ENCODE peak calls at places on chromosomes 4 and X, in nine cellular contexts. I is body of pancreas, E is tibial nerve, O is adrenal gland, R is IMR-90, C is ovary, T is uterus, D is esophagus squamous epithelium, W is heart left ventricle. Q is an unnamed sample. For H3K4me1, the result is how much of the 10 kb centered on the place peaks cover.

GRCh38 chrX:34332336-34332735 is 200.2 kb upstream of the FAM47A start:
- DNase-seq in W (no peak), E (no peak), I (no peak), O (no peak), D (no peak), T (no peak), R (no peak), C (no peak), Q (no peak)

GRCh38 chr4:164876680-164877324 is at the start of gene APELA:
- DNase-seq in I (no peak), D (no peak), W (no peak), R (no peak), T (no peak), E (no peak), O (no peak), C (no peak), Q (no peak)

GRCh38 chr4:134243742-134244713 is 42.4 kb upstream of the PABPC4L start:
- DNase-seq in C (no peak), E (no peak), D (no peak), I (no peak), W (no peak), O (no peak), R (no peak), T (no peak), Q (no peak)

GRCh38 chr4:1039493-1040343 is 28.3 kb downstream of the FGFRL1 start:
- DNase-seq in W (no peak), I (peak), T (peak), O (peak), D (no peak), R (peak), C (peak), E (no peak), Q (no peak)

GRCh38 chrX:1727531-1728027 is 112.7 kb downstream of the ASMT start:
- DNase-seq in D (no peak), C (no peak), E (no peak), T (no peak), R (no peak), I (no peak), W (no peak), O (peak), Q (no peak)

GRCh38 chr4:6020633-6021032 is 2.4 kb upstream of the C4orf50 start:
- DNase-seq in O (no peak), C (no peak), E (no peak), I (no peak), W (no peak), T (no peak), D (no peak), R (no peak), Q (no peak)

GRCh38 chrX:17376381-17377046 is 1.5 kb downstream of the NHS start:
- DNase-seq in O (peak), E (no peak), W (no peak), I (no peak), C (peak), T (peak), D (no peak), R (no peak), Q (no peak)

GRCh38 chr4:130632731-130633604 is 1537.0 kb downstream of the C4orf33 start:
- DNase-seq in O (no peak), E (no peak), W (peak), T (no peak), C (no peak), R (no peak), I (no peak), D (no peak), Q (no peak)

GRCh38 chrX:19625612-19626011 is 110.3 kb upstream of the MAP3K15 start:
- DNase-seq in R (no peak), E (no peak), W (peak), D (no peak), T (no peak), O (no peak), C (no peak), I (no peak), Q (no peak)

GRCh38 chr4:8188085-8188484 is 11.0 kb upstream of the SH3TC1 start:
- DNase-seq in C (no peak), T (no peak), E (no peak), I (no peak), O (no peak), D (no peak), R (no peak), W (no peak), Q (no peak)

GRCh38 chr4:179750374-179750773 is 2308.1 kb upstream of the AGA start:
- DNase-seq in O (no peak), T (no peak), W (no peak), C (no peak), D (no peak), E (no peak), R (peak), I (no peak), Q (no peak)

GRCh38 chrX:100931218-100931924 is 2.7 kb upstream of the XKRX start:
- DNase-seq in E (no peak), W (no peak), I (no peak), D (no peak), R (no peak), O (no peak), T (no peak), C (no peak), Q (no peak)

GRCh38 chr4:47686294-47686872 is 151.5 kb downstream of the CORIN start:
- DNase-seq in R (peak), W (peak), E (no peak), C (no peak), D (no peak), T (peak), I (peak), O (peak), Q (peak)

GRCh38 chr4:101367201-101367600 is 19.9 kb upstream of the PPP3CA start:
- DNase-seq in I (no peak), O (no peak), E (no peak), D (no peak), W (no peak), R (peak), C (no peak), T (no peak), Q (no peak)

GRCh38 chrX:50161143-50161542 is 39.7 kb downstream of the AKAP4 start:
- DNase-seq in R (peak), D (no peak), E (no peak), C (no peak), O (no peak), I (no peak), T (no peak), W (no peak), Q (no peak)

GRCh38 chr4:140653718-140654515 is 85.2 kb upstream of the UCP1 start:
- DNase-seq in D (no peak), O (peak), R (peak), E (no peak), C (no peak), I (no peak), T (no peak), W (no peak), Q (no peak)

GRCh38 chr4:180909279-180909678 is 1333.9 kb upstream of the TENM3 start:
- DNase-seq in C (no peak), R (peak), T (no peak), W (no peak), O (no peak), E (no peak), D (no peak), I (no peak), Q (no peak)

GRCh38 chr4:39591290-39591689 is 47.4 kb downstream of the SMIM14 start:
- DNase-seq in T (no peak), R (peak), O (no peak), C (no peak), I (peak), D (no peak), W (no peak), E (no peak), Q (no peak)

GRCh38 chrX:538311-538710 is 92.3 kb upstream of the SHOX start:
- DNase-seq in O (no peak), E (no peak), R (no peak), W (no peak), T (no peak), C (no peak), I (no peak), D (no peak), Q (no peak)

GRCh38 chr4:110132822-110133719 is 65.3 kb downstream of the ELOVL6 start:
- DNase-seq in T (no peak), I (no peak), D (no peak), R (no peak), W (no peak), C (no peak), O (no peak), E (no peak), Q (no peak)

GRCh38 chr4:187157380-187157958 is 433.8 kb upstream of the FAT1 start:
- DNase-seq in O (no peak), E (no peak), I (no peak), R (no peak), T (no peak), W (no peak), D (no peak), C (no peak), Q (no peak)

GRCh38 chrX:19577181-19577810 is 62.0 kb upstream of the MAP3K15 start:
- DNase-seq in T (no peak), O (peak), E (no peak), I (no peak), C (no peak), W (no peak), R (no peak), D (no peak), Q (no peak)

GRCh38 chr4:64781737-64782326 is 372.6 kb upstream of the TECRL start:
- DNase-seq in R (peak), W (no peak), I (no peak), D (no peak), O (no peak), E (no peak), T (no peak), C (no peak), Q (no peak)

GRCh38 chr4:35925806-35926205 is 318.5 kb downstream of the ARAP2 start:
- DNase-seq in T (no peak), E (no peak), C (no peak), I (no peak), D (no peak), W (no peak), O (no peak), R (no peak), Q (no peak)

GRCh38 chrX:73478961-73479360 is 32.1 kb downstream of the CDX4 start:
- DNase-seq in T (no peak), D (no peak), C (no peak), O (no peak), E (no peak), I (no peak), R (no peak), W (no peak), Q (no peak)

GRCh38 chr4:152709675-152710438 is 30.1 kb upstream of the TMEM154 start:
- DNase-seq in T (no peak), O (no peak), D (no peak), E (no peak), W (no peak), C (no peak), I (no peak), R (no peak), Q (no peak)

DNA sequence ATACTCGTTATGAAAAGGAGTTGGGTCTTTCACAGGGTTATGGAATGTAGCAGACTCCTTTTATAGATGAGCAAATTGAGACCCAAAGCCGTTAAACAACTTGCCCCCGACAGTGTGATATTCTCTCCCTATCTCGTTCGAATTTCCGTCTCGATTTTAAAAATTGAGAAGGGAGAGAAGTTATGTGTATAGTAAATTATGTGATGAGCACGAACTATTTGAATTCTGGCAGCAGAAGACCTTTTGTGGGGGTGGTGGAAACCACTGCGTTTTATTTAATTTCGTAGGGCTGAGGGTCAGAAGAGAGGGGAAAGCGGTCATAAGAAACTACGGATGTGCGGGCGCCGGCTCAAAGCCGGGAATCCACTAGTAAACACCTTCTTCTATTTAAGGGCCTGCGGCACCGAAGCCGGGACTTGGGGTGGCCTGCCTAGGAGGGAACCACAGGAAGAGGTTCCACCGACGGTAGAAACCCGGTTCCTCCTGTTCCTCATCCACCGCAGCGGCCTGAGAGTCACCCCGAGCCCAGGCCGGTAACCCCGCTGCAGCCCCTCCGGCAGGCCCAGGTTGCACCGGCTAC is 1.5 kb upstream of the DDX3X start:
- DNase-seq in O (peak), C (no peak), I (peak), T (no peak), W (peak), D (peak), E (no peak), R (peak), Q (peak)
- TF ChIP-seq POLR2A in O (no peak), C (no peak), I (no peak), T (no peak), W (no peak), D (no peak), E (no peak), R (no peak), Q (no peak)

GRCh38 chr4:16952462-16952871 is 54.0 kb upstream of the LDB2 start:
- DNase-seq in E (no peak), I (no peak), T (no peak), O (no peak), C (no peak), D (no peak), R (no peak), W (no peak), Q (no peak)

GRCh38 chr4:16952896-16953605 is 54.6 kb upstream of the LDB2 start:
- DNase-seq in D (no peak), W (no peak), R (peak), I (no peak), O (no peak), E (no peak), C (no peak), T (no peak), Q (no peak)
- H3K4me3 ChIP-seq in D (peak), W (no peak), R (no peak), I (no peak), O (peak), E (peak), C (no peak), T (no peak), Q (no peak)

DNA sequence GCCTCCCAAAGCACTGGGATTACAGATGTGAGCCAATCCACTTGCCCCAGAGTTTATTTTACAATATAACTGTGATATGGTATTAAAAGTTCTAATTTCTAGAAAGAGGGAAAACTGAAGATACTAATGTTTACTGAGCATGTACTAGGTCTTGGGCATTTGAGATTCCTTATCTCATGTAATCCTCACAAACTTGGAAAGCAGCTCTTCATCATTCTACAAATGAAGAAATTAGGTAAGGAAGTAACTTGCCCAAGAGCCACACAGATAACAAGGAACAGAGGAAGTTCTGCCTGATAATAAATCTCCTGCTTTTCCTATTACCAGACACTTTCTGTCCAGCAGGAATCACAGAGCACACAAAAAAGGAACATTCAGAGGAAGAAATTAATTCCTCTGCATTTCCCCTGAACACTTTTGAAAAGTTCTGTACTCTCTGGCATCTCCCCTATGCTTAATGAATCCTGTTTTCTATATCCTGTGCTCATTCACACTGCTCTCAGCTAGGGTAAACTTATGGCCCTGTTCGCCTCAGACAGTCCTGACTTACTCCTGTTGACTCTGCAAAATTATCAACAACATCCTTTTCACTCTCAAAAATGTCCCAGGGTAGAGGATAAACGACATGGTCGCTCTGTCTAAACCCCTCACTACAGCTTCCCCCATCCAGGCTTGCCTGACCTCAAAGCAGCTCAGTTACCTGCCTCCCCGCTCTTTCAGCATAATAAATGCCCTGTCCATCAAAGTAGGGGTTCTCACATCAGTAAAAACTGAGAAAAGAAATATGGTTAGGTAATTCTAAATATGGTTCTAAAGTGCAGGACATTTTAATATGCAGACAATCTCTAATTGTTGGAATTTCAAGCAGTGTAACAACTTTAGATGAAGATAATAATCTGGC is 13.7 kb downstream of the SH3RF1 start:
- DNase-seq in E (no peak), R (no peak), W (no peak), C (no peak), D (no peak), I (no peak), T (no peak), O (no peak), Q (no peak)
- H3K4me1 ChIP-seq in E (under half), R (under half), W (half or more), C (under half), D (under half), I (half or more), T (under half), O (under half), Q (under half)

GRCh38 chr4:15459706-15460105 is 10.0 kb upstream of the CC2D2A start:
- DNase-seq in C (no peak), E (no peak), R (peak), O (no peak), I (no peak), D (no peak), T (no peak), W (no peak), Q (no peak)

GRCh38 chr4:15455290-15455689 is 14.4 kb upstream of the CC2D2A start:
- DNase-seq in C (no peak), D (no peak), T (peak), R (peak), O (peak), E (peak), I (peak), W (peak), Q (peak)

GRCh38 chr4:15451866-15452765 is 17.6 kb upstream of the CC2D2A start:
- DNase-seq in T (no peak), D (no peak), I (no peak), R (peak), C (no peak), W (no peak), O (no peak), E (no peak), Q (no peak)

DNA sequence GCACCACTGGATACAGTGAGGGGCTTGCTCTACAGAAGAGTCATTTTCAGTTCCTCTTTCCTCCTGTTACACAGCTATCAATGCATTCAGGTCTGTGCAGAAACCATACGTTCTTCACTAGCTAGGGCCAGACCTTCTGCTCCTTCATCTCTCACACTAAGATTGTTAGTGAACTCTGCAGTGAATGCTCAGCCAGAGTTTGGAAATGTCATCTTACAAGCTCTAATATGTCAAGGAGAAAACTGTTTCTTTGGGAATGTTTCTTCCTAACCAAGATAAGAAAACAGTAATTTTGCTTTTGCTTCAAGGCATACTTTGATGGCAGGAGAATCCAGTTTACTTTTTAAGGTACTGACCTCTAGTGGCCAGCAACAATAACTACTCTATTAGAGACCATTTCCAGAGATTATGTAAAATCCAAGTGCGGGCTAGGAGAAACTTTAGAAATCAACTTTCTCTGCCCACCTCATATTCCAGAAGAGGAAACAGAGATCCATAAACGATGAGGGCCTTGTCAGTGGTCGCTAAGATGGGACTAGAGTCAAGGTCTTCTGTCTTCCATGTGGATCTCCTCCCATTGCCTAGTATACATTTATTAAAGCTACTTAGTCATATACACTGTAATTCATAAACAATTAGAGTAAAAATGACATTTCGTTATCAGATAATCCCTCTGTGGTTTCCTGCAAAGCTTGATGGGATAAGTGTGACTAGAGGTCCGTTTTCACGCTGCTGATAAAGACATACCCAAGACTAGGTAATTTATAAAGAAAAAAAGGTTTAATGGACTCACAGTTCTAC is 12.1 kb upstream of the CC2D2A start:
- DNase-seq in C (no peak), T (no peak), E (no peak), R (peak), O (no peak), D (no peak), I (no peak), W (no peak), Q (no peak)
- TF ChIP-seq POLR2A in C (no peak), T (no peak), E (no peak), R (no peak), O (no peak), D (no peak), I (no peak), W (no peak), Q (no peak)

DNA sequence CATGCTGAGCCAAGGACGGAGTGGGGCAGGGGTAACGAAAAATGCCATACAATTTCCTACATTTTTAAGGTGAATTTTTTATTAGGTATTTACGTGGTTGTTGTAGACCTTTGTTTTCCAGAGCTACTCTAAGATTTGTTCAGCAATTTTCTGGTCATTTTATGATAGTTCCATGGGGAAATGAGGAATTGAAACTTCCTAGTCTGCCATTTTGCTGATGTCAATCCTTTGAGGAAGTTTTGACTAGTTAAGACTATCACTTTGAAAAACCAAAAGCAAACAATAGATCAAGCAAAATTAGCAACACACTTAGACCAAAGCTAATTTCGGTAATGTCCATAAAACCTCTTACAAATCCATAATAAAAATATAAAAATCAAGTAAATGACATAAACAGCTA is 7.0 kb upstream of the TLR3 start:
- DNase-seq in R (no peak), D (no peak), C (no peak), E (no peak), T (no peak), O (no peak), I (no peak), W (no peak), Q (no peak)
- H3K4me3 ChIP-seq in R (no peak), D (no peak), C (no peak), E (no peak), T (no peak), O (no peak), I (no peak), W (no peak), Q (no peak)

GRCh38 chr4:10114147-10114546 is 2.5 kb downstream of the WDR1 start:
- DNase-seq in E (no peak), O (no peak), R (no peak), I (no peak), T (no peak), C (no peak), D (no peak), W (no peak), Q (no peak)

GRCh38 chr4:10113362-10114047 is 3.1 kb downstream of the WDR1 start:
- DNase-seq in C (no peak), I (no peak), O (no peak), E (no peak), W (no peak), T (no peak), D (no peak), R (no peak), Q (no peak)

GRCh38 chr4:10115271-10115656 is 1.3 kb downstream of the WDR1 start:
- DNase-seq in I (no peak), D (no peak), T (no peak), C (peak), E (no peak), W (no peak), O (no peak), R (peak), Q (no peak)

GRCh38 chr4:10115657-10116624 is 658 bp downstream of the WDR1 start:
- DNase-seq in I (peak), D (peak), E (no peak), R (no peak), C (peak), O (peak), T (peak), W (peak), Q (peak)

GRCh38 chr4:10114607-10115006 is 2.0 kb downstream of the WDR1 start:
- DNase-seq in T (no peak), C (peak), R (no peak), I (no peak), E (no peak), D (no peak), O (no peak), W (no peak), Q (no peak)
- H3K4me1 ChIP-seq in T (under half), C (under half), R (under half), I (under half), E (half or more), D (half or more), O (under half), W (half or more), Q (under half)